ENCODE peak calls at places on chromosomes 16 and 17, in five cellular contexts. Z is mesendoderm, U is trophoblast cell, J is tibial nerve, Y is SJSA1. D is an unnamed sample.

GRCh38 chr17:79844869-79845600 is 5.8 kb upstream of the CBX4 start:
- DNase-seq in Z (no peak), U (no peak), J (no peak), Y (peak), D (peak)

GRCh38 chr16:28163699-28164584 is 47.8 kb downstream of the XPO6 start:
- DNase-seq in Z (peak), U (no peak), J (no peak), Y (peak), D (no peak)

GRCh38 chr17:48228720-48229119 is 121.2 kb downstream of the SNX11 start:
- DNase-seq in Z (peak), U (no peak), J (no peak), Y (no peak), D (peak)

GRCh38 chr16:75288596-75289120 is 37.2 kb upstream of the BCAR1 start:
- DNase-seq in Z (no peak), U (no peak), J (no peak), Y (no peak), D (no peak)

GRCh38 chr17:32484628-32485027 is 2.2 kb upstream of the CDK5R1 start:
- DNase-seq in Z (no peak), U (no peak), J (no peak), Y (no peak), D (no peak)

GRCh38 chr16:54285414-54286066 is 1.0 kb downstream of the IRX3 start:
- DNase-seq in Z (peak), U (no peak), J (no peak), Y (peak), D (peak)

GRCh38 chr16:70429888-70430666 is 8.8 kb downstream of the ST3GAL2 start:
- DNase-seq in Z (no peak), U (no peak), J (no peak), Y (no peak), D (no peak)

GRCh38 chr16:29664133-29664912 is 1.3 kb downstream of the SPN start:
- DNase-seq in Z (no peak), U (no peak), J (no peak), Y (no peak), D (no peak)

DNA sequence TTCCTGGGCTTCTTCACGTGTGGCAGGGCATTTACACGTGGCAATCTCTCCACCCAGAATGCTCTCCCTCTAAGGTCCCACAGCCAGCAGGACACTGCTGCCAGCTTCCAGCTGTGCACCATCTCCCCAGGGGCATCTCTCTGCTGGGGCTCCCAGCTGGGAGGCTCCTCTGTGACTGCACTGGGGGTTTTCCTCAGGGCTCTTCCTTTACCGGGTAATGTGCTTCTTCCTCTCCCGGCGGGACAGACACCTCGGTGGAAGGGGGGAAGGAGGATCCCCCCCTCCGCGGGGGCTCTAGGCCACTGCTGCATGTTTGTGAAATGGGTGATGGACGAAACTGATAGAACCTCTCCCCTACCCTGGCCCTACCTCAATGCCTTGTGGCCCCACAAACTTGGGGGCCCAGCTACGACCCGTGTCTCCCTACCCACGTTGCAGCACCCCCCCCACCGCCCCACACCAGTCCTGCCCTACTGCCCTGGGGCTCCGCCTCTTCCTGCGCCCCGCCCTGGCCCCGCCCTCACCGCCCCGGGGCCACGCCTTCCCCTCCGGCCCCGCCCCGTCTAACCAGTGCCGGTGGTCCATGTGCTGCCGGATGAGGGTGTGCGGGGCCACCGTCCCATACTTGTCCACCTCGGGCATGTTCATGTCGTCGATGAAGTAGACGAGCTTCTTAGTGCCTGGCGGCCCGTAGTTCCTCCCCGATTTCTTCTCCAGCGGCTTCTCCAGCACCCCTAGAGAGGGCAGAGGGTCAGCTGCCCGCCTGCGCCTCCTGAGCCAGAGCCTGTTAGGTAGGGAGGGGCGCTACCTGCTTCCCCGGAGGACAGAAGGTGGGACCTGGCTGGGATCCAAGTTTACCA is 92.7 kb downstream of the DNAH17 start:
- DNase-seq in Z (peak), U (no peak), J (no peak), Y (no peak), D (no peak)
- H3K4me3 ChIP-seq in Z (peak), U (no peak), J (peak), Y (no peak), D (no peak)

GRCh38 chr16:78609542-78610253 is 510.2 kb downstream of the WWOX start:
- DNase-seq in Z (no peak), U (no peak), J (no peak), Y (no peak), D (no peak)
- H3K4me3 ChIP-seq in Z (no peak), U (no peak), J (no peak), Y (no peak), D (no peak)

GRCh38 chr17:38322897-38323296 is 20.9 kb downstream of the GPR179 start:
- DNase-seq in Z (no peak), U (no peak), J (no peak), Y (no peak), D (no peak)

GRCh38 chr17:38325221-38325851 is 18.4 kb downstream of the GPR179 start:
- DNase-seq in Z (peak), U (no peak), J (no peak), Y (no peak), D (no peak)

GRCh38 chr17:38324141-38324540 is 19.6 kb downstream of the GPR179 start:
- DNase-seq in Z (no peak), U (no peak), J (no peak), Y (no peak), D (no peak)

GRCh38 chr17:38326996-38327792 is 16.6 kb downstream of the GPR179 start:
- DNase-seq in Z (no peak), U (no peak), J (no peak), Y (no peak), D (no peak)

GRCh38 chr17:38324732-38325131 is 19.0 kb downstream of the GPR179 start:
- DNase-seq in Z (no peak), U (no peak), J (no peak), Y (no peak), D (no peak)
- H3K4me3 ChIP-seq in Z (no peak), U (no peak), J (no peak), Y (no peak), D (no peak)

GRCh38 chr17:77424585-77425344 is 284.0 kb downstream of the SEC14L1 start:
- DNase-seq in Z (no peak), U (no peak), J (peak), Y (peak), D (peak)
- H3K4me3 ChIP-seq in Z (no peak), U (no peak), J (no peak), Y (no peak), D (peak)

DNA sequence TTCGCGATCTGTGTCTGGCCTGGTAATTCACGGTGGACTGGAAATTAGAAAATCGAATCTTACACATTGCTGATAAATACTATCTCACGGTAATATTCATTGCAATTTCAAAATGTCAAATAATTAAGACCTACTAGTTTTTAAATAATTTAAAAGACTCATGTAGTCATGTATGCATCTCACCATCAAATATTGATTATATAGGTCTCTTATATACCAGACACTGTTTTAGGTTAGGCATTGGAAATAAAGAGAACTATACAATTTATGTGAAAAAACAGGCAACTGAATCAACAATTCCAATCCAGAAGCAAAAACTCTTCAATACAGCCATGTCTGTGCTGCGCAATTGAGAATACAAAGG is 7.5 kb upstream of the PIRT start:
- DNase-seq in Z (no peak), U (no peak), J (no peak), Y (no peak), D (no peak)
- H3K4me3 ChIP-seq in Z (no peak), U (no peak), J (peak), Y (no peak), D (no peak)

GRCh38 chr16:50244504-50245416 is 21.6 kb upstream of the ADCY7 start:
- DNase-seq in Z (peak), U (peak), J (no peak), Y (peak), D (peak)
- H3K4me3 ChIP-seq in Z (no peak), U (no peak), J (peak), Y (peak), D (peak)

GRCh38 chr17:5078106-5079028 is at the start of gene ZFP3:
- DNase-seq in Z (peak), U (peak), J (peak), Y (peak), D (peak)
- H3K4me3 ChIP-seq in Z (no peak), U (peak), J (peak), Y (peak), D (peak)

GRCh38 chr17:67151717-67152116 is 93.3 kb downstream of the HELZ start:
- DNase-seq in Z (no peak), U (no peak), J (no peak), Y (no peak), D (no peak)
- H3K4me3 ChIP-seq in Z (no peak), U (no peak), J (no peak), Y (no peak), D (no peak)

GRCh38 chr16:67995423-67995822 is 3.9 kb downstream of the DPEP2 start:
- DNase-seq in Z (no peak), U (no peak), J (no peak), Y (no peak), D (no peak)
- H3K4me3 ChIP-seq in Z (no peak), U (no peak), J (no peak), Y (no peak), D (no peak)

GRCh38 chr17:81034779-81035388 is at the start of gene BAIAP2:
- DNase-seq in Z (peak), U (peak), J (peak), Y (peak), D (peak)
- H3K4me3 ChIP-seq in Z (peak), U (peak), J (peak), Y (peak), D (peak)

D was measured in SJCRH30.